ENCODE peak calls at places on chromosomes 6 and 20, in five cellular contexts. R is naive thymus-derived CD4-positive, alpha-beta T cell; V is CD8-positive, alpha-beta T cell; N is CD4-positive, CD25-positive, alpha-beta regulatory T cell; F is breast epithelium. G is an unnamed sample.
A peak's percentile ranks its signal among the peaks of the same experiment; 100 is the strongest.

GRCh38 chr6:56266011-56266410 is 18.6 kb upstream of the COL21A1 start:
- DNase-seq in R (no peak), V (no peak), N (no peak), F (no peak), G (no peak)

GRCh38 chr6:84466521-84466920 is 239.1 kb upstream of the CEP162 start:
- DNase-seq in R (no peak), V (no peak), N (no peak), F (no peak), G (no peak)

GRCh38 chr6:20438462-20439070 is 36.9 kb downstream of the E2F3 start:
- DNase-seq in R (no peak), V (no peak), N (no peak), F (no peak), G (no peak)

GRCh38 chr6:153312633-153313032 is 181.6 kb upstream of the RGS17 start:
- DNase-seq in R (no peak), V (peak; percentile 3), N (peak; percentile 36), F (no peak), G (peak; percentile 31)

GRCh38 chr20:61819921-61820825 is 245.5 kb downstream of the TAF4 start:
- DNase-seq in R (no peak), V (no peak), N (no peak), F (no peak), G (no peak)

GRCh38 chr20:40652426-40652825 is 36.6 kb downstream of the MAFB start:
- DNase-seq in R (no peak), V (no peak), N (no peak), F (no peak), G (no peak)

GRCh38 chr20:24379116-24379927 is 90.1 kb upstream of the SYNDIG1 start:
- DNase-seq in R (no peak), V (no peak), N (no peak), F (no peak), G (no peak)

GRCh38 chr6:26034901-26035300 is 52.3 kb upstream of the HFE start:
- DNase-seq in R (no peak), V (no peak), N (no peak), F (no peak), G (no peak)

GRCh38 chr20:50891138-50891537 is 40.1 kb downstream of the ADNP start:
- DNase-seq in R (no peak), V (no peak), N (no peak), F (no peak), G (no peak)

GRCh38 chr6:158900614-158901312 is 81.6 kb upstream of the EZR start:
- DNase-seq in R (no peak), V (no peak), N (no peak), F (no peak), G (no peak)

GRCh38 chr20:59804347-59804746 is 129.1 kb downstream of the SYCP2 start:
- DNase-seq in R (no peak), V (no peak), N (no peak), F (no peak), G (no peak)

GRCh38 chr6:159701413-159701999 is 8.5 kb upstream of the SOD2 start:
- DNase-seq in R (no peak), V (no peak), N (no peak), F (no peak), G (no peak)

GRCh38 chr6:169970306-169970988 is 219.0 kb downstream of the ERMARD start:
- DNase-seq in R (no peak), V (no peak), N (no peak), F (peak; percentile 19), G (no peak)

GRCh38 chr20:34977365-34978091 is 21.9 kb downstream of the MYH7B start:
- DNase-seq in R (peak; percentile 2), V (no peak), N (no peak), F (no peak), G (no peak)

GRCh38 chr6:90179190-90180169 is 117.2 kb downstream of the BACH2 start:
- DNase-seq in R (no peak), V (no peak), N (peak; percentile 71), F (no peak), G (peak; percentile 24)

GRCh38 chr20:40638414-40638813 is 50.6 kb downstream of the MAFB start:
- DNase-seq in R (no peak), V (no peak), N (no peak), F (no peak), G (no peak)

GRCh38 chr6:43436577-43437282 is 9.4 kb downstream of the ABCC10 start:
- DNase-seq in R (no peak), V (no peak), N (no peak), F (no peak), G (no peak)

GRCh38 chr6:145814035-145814500 is 527 bp downstream of the FBXO30 start:
- DNase-seq in R (peak; percentile 13), V (no peak), N (peak; percentile 47), F (no peak), G (peak; percentile 16)

GRCh38 chr6:135568366-135568765 is 70.8 kb upstream of the AHI1 start:
- DNase-seq in R (peak; percentile 53), V (peak; percentile 28), N (peak; percentile 59), F (no peak), G (peak; percentile 66)

GRCh38 chr6:105346052-105346451 is 56.8 kb downstream of the PREP start:
- DNase-seq in R (no peak), V (no peak), N (no peak), F (no peak), G (no peak)

GRCh38 chr6:54801669-54802068 is 44.9 kb upstream of the FAM83B start:
- DNase-seq in R (no peak), V (no peak), N (no peak), F (no peak), G (no peak)

GRCh38 chr6:47308674-47309325 is 905 bp downstream of the TNFRSF21 start:
- DNase-seq in R (no peak), V (no peak), N (no peak), F (no peak), G (no peak)

DNA sequence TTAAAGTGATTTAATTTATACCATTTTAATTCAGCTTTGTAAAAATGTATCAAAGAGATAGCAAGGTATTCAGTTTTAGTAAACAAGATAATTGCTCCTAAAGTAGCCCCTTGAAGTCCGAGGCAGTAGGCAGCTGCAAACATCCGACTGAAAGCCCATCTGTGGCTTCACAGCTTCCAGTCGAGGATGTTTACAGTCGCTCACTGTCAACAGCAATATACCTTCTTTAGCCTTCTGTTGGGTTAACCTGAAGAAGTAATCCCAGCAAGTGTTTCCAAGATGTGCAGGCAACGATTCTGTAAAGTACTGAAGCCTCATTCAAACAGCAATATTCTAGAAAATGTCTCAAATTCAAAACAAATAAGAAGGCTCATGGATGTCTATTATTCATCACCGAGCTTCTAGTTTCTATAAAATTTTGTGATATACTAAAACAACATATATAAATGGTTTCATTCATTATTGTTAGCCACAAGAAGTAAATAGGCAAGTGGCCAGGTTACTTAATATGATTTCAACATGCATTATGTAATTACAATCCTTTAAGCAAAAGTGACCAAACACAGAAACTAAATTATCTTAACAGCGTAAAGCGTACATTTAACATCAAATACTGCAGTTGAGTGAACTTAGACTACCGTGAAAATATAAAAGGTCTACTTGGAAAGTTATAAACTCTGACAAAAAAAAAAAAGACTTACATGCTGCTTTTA is 115.0 kb downstream of the OGFRL1 start:
- DNase-seq in R (no peak), V (no peak), N (no peak), F (no peak), G (no peak)
- H3K4me1 ChIP-seq in R (no peaks in the 10 kb centered on the region), V (no peaks in the 10 kb centered on the region), N (no peaks in the 10 kb centered on the region), F (no peaks in the 10 kb centered on the region), G (no peaks in the 10 kb centered on the region)

DNA sequence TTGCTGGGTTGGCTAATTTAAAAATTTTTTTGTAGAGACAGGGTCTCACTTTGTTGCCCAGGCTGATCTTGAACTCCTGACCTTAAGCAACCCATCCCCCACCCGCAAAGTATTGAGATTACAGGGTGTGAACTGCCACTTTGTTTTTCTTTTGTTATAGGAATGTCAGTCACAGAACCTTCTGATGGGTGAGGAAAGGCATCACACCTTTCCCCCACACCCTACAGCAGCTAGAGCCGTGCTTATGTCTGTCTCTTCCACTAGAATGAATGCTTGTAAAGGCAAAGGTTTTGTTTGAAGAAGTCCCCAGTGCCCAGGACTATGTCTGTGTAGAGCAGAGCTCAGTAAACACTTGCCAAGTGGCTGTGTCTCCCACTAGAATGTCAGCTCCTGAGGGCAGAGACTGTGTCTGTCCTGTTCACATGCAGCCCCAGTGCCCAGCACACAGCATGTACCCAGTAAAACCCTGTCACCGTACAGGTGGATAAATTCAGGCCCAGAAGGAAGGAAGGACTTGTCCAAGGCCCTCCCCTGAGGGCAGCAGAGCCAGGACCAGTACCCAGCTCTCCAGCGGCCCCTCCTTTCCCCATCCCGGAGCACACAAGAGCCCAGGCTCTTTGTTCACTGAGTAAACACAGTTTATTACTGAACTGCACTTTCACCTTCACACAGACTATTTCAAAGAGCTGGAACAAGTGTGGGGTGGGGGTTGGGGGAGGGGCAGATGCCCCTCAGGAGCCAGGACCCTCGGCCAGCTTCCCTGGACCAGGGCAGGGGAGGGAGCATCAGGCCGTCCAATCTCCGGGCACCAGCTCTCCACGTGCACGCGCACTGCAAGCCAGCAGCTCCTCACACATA is 26.4 kb downstream of the COX4I2 start:
- DNase-seq in R (no peak), V (no peak), N (no peak), F (no peak), G (no peak)
- H3K4me1 ChIP-seq in R (peaks cover 4% of the 10 kb centered on the region), V (peaks cover 37% of the 10 kb centered on the region), N (peaks cover 18% of the 10 kb centered on the region), F (peaks cover 3% of the 10 kb centered on the region), G (peaks cover 56% of the 10 kb centered on the region)

GRCh38 chr6:109893606-109894005 is 84.5 kb upstream of the GPR6 start:
- DNase-seq in R (no peak), V (no peak), N (no peak), F (no peak), G (no peak)

GRCh38 chr6:109894181-109894580 is 83.9 kb upstream of the GPR6 start:
- DNase-seq in R (no peak), V (no peak), N (no peak), F (no peak), G (no peak)

GRCh38 chr6:109896333-109896732 is 81.8 kb upstream of the GPR6 start:
- DNase-seq in R (no peak), V (no peak), N (no peak), F (no peak), G (no peak)

GRCh38 chr6:109892451-109893435 is 85.4 kb upstream of the GPR6 start:
- DNase-seq in R (no peak), V (no peak), N (no peak), F (peak; percentile 71), G (no peak)

GRCh38 chr6:109891924-109892323 is 86.2 kb upstream of the GPR6 start:
- DNase-seq in R (no peak), V (no peak), N (no peak), F (no peak), G (no peak)
- H3K4me1 ChIP-seq in R (no peaks in the 10 kb centered on the region), V (no peaks in the 10 kb centered on the region), N (no peaks in the 10 kb centered on the region), F (no peaks in the 10 kb centered on the region), G (no peaks in the 10 kb centered on the region)

GRCh38 chr6:35015476-35015875 is 125.7 kb downstream of the TCP11 start:
- DNase-seq in R (no peak), V (no peak), N (no peak), F (no peak), G (no peak)
- H3K4me1 ChIP-seq in R (no peaks in the 10 kb centered on the region), V (no peaks in the 10 kb centered on the region), N (no peaks in the 10 kb centered on the region), F (peaks cover 14% of the 10 kb centered on the region), G (peaks cover 5% of the 10 kb centered on the region)

GRCh38 chr6:12493446-12493845 is 203.3 kb downstream of the EDN1 start:
- DNase-seq in R (no peak), V (no peak), N (no peak), F (no peak), G (no peak)
- H3K4me1 ChIP-seq in R (no peaks in the 10 kb centered on the region), V (no peaks in the 10 kb centered on the region), N (no peaks in the 10 kb centered on the region), F (no peaks in the 10 kb centered on the region), G (no peaks in the 10 kb centered on the region)